ENCODE peak calls at places on chromosome 2, in four cellular contexts. One of them, this sample, is unnamed.

GRCh38 chr2:217944366-217944765 is 58.4 kb downstream of the TNS1 start:
- DNase-seq in epithelial cell of esophagus: no peak
- DNase-seq in HFF-Myc: no peak
- DNase-seq in epithelial cell of proximal tubule: no peak
- DNase-seq in this sample: no peak

GRCh38 chr2:102251042-102251848 is 60.1 kb upstream of the IL1RL1 start:
- DNase-seq in epithelial cell of esophagus: peak; percentile 62
- DNase-seq in HFF-Myc: no peak
- DNase-seq in epithelial cell of proximal tubule: no peak
- DNase-seq in this sample: no peak

GRCh38 chr2:191321861-191322662 is 76.9 kb downstream of the MYO1B start:
- DNase-seq in epithelial cell of esophagus: peak; percentile 66
- DNase-seq in HFF-Myc: no peak
- DNase-seq in epithelial cell of proximal tubule: no peak
- DNase-seq in this sample: no peak

GRCh38 chr2:86068098-86069047 is 37.3 kb downstream of the POLR1A start:
- DNase-seq in epithelial cell of esophagus: no peak
- DNase-seq in HFF-Myc: peak; percentile 46
- DNase-seq in epithelial cell of proximal tubule: no peak
- DNase-seq in this sample: no peak

GRCh38 chr2:63982335-63982734 is 36.9 kb downstream of the VPS54 start:
- DNase-seq in epithelial cell of esophagus: no peak
- DNase-seq in HFF-Myc: no peak
- DNase-seq in epithelial cell of proximal tubule: no peak
- DNase-seq in this sample: no peak

GRCh38 chr2:25103287-25103871 is 61.5 kb downstream of the EFR3B start:
- DNase-seq in epithelial cell of esophagus: peak; percentile 85
- DNase-seq in HFF-Myc: no peak
- DNase-seq in epithelial cell of proximal tubule: no peak
- DNase-seq in this sample: no peak

GRCh38 chr2:112155331-112156151 is 17.4 kb downstream of the FBLN7 start:
- DNase-seq in epithelial cell of esophagus: no peak
- DNase-seq in HFF-Myc: no peak
- DNase-seq in epithelial cell of proximal tubule: no peak
- DNase-seq in this sample: no peak

GRCh38 chr2:120299561-120299960 is 46.4 kb upstream of the INHBB start:
- DNase-seq in epithelial cell of esophagus: no peak
- DNase-seq in HFF-Myc: no peak
- DNase-seq in epithelial cell of proximal tubule: no peak
- DNase-seq in this sample: no peak

GRCh38 chr2:39851691-39852110 is 72.6 kb upstream of the THUMPD2 start:
- DNase-seq in epithelial cell of esophagus: no peak
- DNase-seq in HFF-Myc: peak; percentile 82
- DNase-seq in epithelial cell of proximal tubule: no peak
- DNase-seq in this sample: no peak

GRCh38 chr2:113831156-113831555 is 58.7 kb upstream of the ACTR3 start:
- DNase-seq in epithelial cell of esophagus: peak; percentile 96
- DNase-seq in HFF-Myc: no peak
- DNase-seq in epithelial cell of proximal tubule: no peak
- DNase-seq in this sample: no peak

GRCh38 chr2:241357531-241357930 is 1.4 kb downstream of the FARP2 start:
- DNase-seq in epithelial cell of esophagus: peak; percentile 30
- DNase-seq in HFF-Myc: no peak
- DNase-seq in epithelial cell of proximal tubule: no peak
- DNase-seq in this sample: no peak

GRCh38 chr2:181058378-181059269 is 78.2 kb downstream of the UBE2E3 start:
- DNase-seq in epithelial cell of esophagus: peak; percentile 65
- DNase-seq in HFF-Myc: no peak
- DNase-seq in epithelial cell of proximal tubule: no peak
- DNase-seq in this sample: no peak

GRCh38 chr2:126700073-126700581 is 44.2 kb downstream of the GYPC start:
- DNase-seq in epithelial cell of esophagus: no peak
- DNase-seq in HFF-Myc: no peak
- DNase-seq in epithelial cell of proximal tubule: no peak
- DNase-seq in this sample: no peak

GRCh38 chr2:1550658-1551316 is 137.5 kb downstream of the TPO start:
- DNase-seq in epithelial cell of esophagus: peak; percentile 50
- DNase-seq in HFF-Myc: no peak
- DNase-seq in epithelial cell of proximal tubule: no peak
- DNase-seq in this sample: no peak

GRCh38 chr2:234952270-234953115 is 676 bp downstream of the SH3BP4 start:
- DNase-seq in epithelial cell of esophagus: no peak
- DNase-seq in HFF-Myc: no peak
- DNase-seq in epithelial cell of proximal tubule: no peak
- DNase-seq in this sample: no peak

GRCh38 chr2:37020212-37020886 is 54.0 kb upstream of the STRN start:
- DNase-seq in epithelial cell of esophagus: no peak
- DNase-seq in HFF-Myc: peak; percentile 20
- DNase-seq in epithelial cell of proximal tubule: no peak
- DNase-seq in this sample: no peak

GRCh38 chr2:240140511-240140910 is at the start of gene OTOS:
- DNase-seq in epithelial cell of esophagus: no peak
- DNase-seq in HFF-Myc: no peak
- DNase-seq in epithelial cell of proximal tubule: no peak
- DNase-seq in this sample: no peak

GRCh38 chr2:17539596-17539992 is 902 bp upstream of the VSNL1 start:
- DNase-seq in epithelial cell of esophagus: peak; percentile 85
- DNase-seq in HFF-Myc: no peak
- DNase-seq in epithelial cell of proximal tubule: no peak
- DNase-seq in this sample: no peak

GRCh38 chr2:174158003-174158402 is 90.3 kb downstream of the OLA1 start:
- DNase-seq in epithelial cell of esophagus: peak; percentile 63
- DNase-seq in HFF-Myc: no peak
- DNase-seq in epithelial cell of proximal tubule: no peak
- DNase-seq in this sample: no peak

GRCh38 chr2:61055557-61055956 is 10.1 kb upstream of the SANBR start:
- DNase-seq in epithelial cell of esophagus: no peak
- DNase-seq in HFF-Myc: no peak
- DNase-seq in epithelial cell of proximal tubule: no peak
- DNase-seq in this sample: no peak

GRCh38 chr2:152420923-152421322 is 85.9 kb downstream of the FMNL2 start:
- DNase-seq in epithelial cell of esophagus: no peak
- DNase-seq in HFF-Myc: no peak
- DNase-seq in epithelial cell of proximal tubule: no peak
- DNase-seq in this sample: no peak

GRCh38 chr2:51810197-51810596 is 778.3 kb upstream of the NRXN1 start:
- DNase-seq in epithelial cell of esophagus: no peak
- DNase-seq in HFF-Myc: no peak
- DNase-seq in epithelial cell of proximal tubule: no peak
- DNase-seq in this sample: no peak

GRCh38 chr2:135798762-135799161 is 38.2 kb downstream of the LCT start:
- DNase-seq in epithelial cell of esophagus: peak; percentile 17
- DNase-seq in HFF-Myc: no peak
- DNase-seq in epithelial cell of proximal tubule: no peak
- DNase-seq in this sample: no peak

DNA sequence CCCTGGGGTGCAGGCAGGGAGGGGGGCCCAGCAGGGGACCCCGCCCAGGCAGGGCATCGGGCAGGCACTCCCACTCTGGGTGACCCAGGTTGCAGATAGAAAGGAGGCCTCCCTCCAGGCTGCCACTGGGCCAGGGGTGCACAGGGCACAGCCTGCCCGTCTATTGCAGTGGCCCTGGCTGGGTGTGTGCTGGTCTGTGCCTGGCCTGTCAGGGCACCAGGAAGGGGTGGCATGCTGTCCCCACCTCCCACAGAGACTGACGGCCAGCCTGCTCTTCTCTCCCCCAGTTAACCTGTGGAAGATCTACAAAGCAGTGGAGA is 12.9 kb downstream of the ARID5A start:
- DNase-seq in epithelial cell of esophagus: no peak
- DNase-seq in HFF-Myc: no peak
- DNase-seq in epithelial cell of proximal tubule: no peak
- DNase-seq in this sample: no peak
- H3K4me3 ChIP-seq in epithelial cell of esophagus: no peak overlapping the region
- H3K4me3 ChIP-seq in HFF-Myc: no peak overlapping the region
- H3K4me3 ChIP-seq in epithelial cell of proximal tubule: no peak overlapping the region
- H3K4me3 ChIP-seq in this sample: no peak overlapping the region

DNA sequence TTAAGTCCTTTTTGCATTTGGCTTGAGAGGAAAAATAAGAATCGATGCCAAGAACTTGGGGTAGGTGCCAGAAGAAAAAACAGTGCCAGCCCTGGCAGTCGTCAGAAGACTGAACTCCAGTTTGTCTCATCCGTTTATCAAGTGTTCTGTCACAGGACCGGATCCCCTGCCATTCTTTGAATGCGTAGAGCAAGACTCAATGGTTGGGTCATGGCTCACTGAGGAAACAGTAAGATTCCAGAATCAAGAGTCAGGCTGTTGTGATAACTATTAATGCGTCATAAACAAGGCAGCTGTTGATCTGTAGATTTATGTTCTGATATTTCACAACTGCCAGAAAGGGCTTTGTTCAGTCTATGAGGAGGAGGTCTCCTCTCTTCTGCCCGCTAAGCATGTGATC is 133.1 kb downstream of the GFPT1 start:
- DNase-seq in epithelial cell of esophagus: peak; percentile 95
- DNase-seq in HFF-Myc: peak; percentile 39
- DNase-seq in epithelial cell of proximal tubule: peak; percentile 97
- DNase-seq in this sample: peak; percentile 29
- TF ChIP-seq CTCF in epithelial cell of esophagus: no peak
- TF ChIP-seq CTCF in HFF-Myc: no peak
- TF ChIP-seq CTCF in epithelial cell of proximal tubule: no peak
- TF ChIP-seq CTCF in this sample: no peak

GRCh38 chr2:32772623-32773221 is 144.9 kb downstream of the TTC27 start:
- DNase-seq in epithelial cell of esophagus: peak; percentile 50
- DNase-seq in HFF-Myc: peak; percentile 19
- DNase-seq in epithelial cell of proximal tubule: no peak
- DNase-seq in this sample: peak; percentile 1

GRCh38 chr2:32780961-32781360 is 153.1 kb downstream of the TTC27 start:
- DNase-seq in epithelial cell of esophagus: no peak
- DNase-seq in HFF-Myc: no peak
- DNase-seq in epithelial cell of proximal tubule: no peak
- DNase-seq in this sample: no peak

GRCh38 chr2:32773409-32773808 is 145.6 kb downstream of the TTC27 start:
- DNase-seq in epithelial cell of esophagus: no peak
- DNase-seq in HFF-Myc: no peak
- DNase-seq in epithelial cell of proximal tubule: no peak
- DNase-seq in this sample: no peak

GRCh38 chr2:32775954-32776353 is 148.1 kb downstream of the TTC27 start:
- DNase-seq in epithelial cell of esophagus: no peak
- DNase-seq in HFF-Myc: no peak
- DNase-seq in epithelial cell of proximal tubule: no peak
- DNase-seq in this sample: no peak

GRCh38 chr2:32777714-32778113 is 149.9 kb downstream of the TTC27 start:
- DNase-seq in epithelial cell of esophagus: no peak
- DNase-seq in HFF-Myc: no peak
- DNase-seq in epithelial cell of proximal tubule: no peak
- DNase-seq in this sample: no peak
- H3K4me3 ChIP-seq in epithelial cell of esophagus: no peak overlapping the region
- H3K4me3 ChIP-seq in HFF-Myc: no peak overlapping the region
- H3K4me3 ChIP-seq in epithelial cell of proximal tubule: no peak overlapping the region
- H3K4me3 ChIP-seq in this sample: no peak overlapping the region

GRCh38 chr2:42924436-42924897 is 132.1 kb upstream of the HAAO start:
- DNase-seq in epithelial cell of esophagus: no peak
- DNase-seq in HFF-Myc: no peak
- DNase-seq in epithelial cell of proximal tubule: peak; percentile 70
- DNase-seq in this sample: no peak

GRCh38 chr2:42922790-42923631 is 130.6 kb upstream of the HAAO start:
- DNase-seq in epithelial cell of esophagus: peak; percentile 71
- DNase-seq in HFF-Myc: no peak
- DNase-seq in epithelial cell of proximal tubule: no peak
- DNase-seq in this sample: no peak

GRCh38 chr2:42922293-42922692 is 129.9 kb upstream of the HAAO start:
- DNase-seq in epithelial cell of esophagus: no peak
- DNase-seq in HFF-Myc: no peak
- DNase-seq in epithelial cell of proximal tubule: no peak
- DNase-seq in this sample: no peak

GRCh38 chr2:42925742-42926437 is 133.5 kb upstream of the HAAO start:
- DNase-seq in epithelial cell of esophagus: no peak
- DNase-seq in HFF-Myc: no peak
- DNase-seq in epithelial cell of proximal tubule: no peak
- DNase-seq in this sample: no peak

GRCh38 chr2:42923632-42924425 is 131.4 kb upstream of the HAAO start:
- DNase-seq in epithelial cell of esophagus: peak; percentile 60
- DNase-seq in HFF-Myc: no peak
- DNase-seq in epithelial cell of proximal tubule: no peak
- DNase-seq in this sample: no peak
- TF ChIP-seq CTCF in epithelial cell of esophagus: no peak
- TF ChIP-seq CTCF in HFF-Myc: no peak
- TF ChIP-seq CTCF in epithelial cell of proximal tubule: peak; percentile 15
- TF ChIP-seq CTCF in this sample: peak; percentile 11

DNA sequence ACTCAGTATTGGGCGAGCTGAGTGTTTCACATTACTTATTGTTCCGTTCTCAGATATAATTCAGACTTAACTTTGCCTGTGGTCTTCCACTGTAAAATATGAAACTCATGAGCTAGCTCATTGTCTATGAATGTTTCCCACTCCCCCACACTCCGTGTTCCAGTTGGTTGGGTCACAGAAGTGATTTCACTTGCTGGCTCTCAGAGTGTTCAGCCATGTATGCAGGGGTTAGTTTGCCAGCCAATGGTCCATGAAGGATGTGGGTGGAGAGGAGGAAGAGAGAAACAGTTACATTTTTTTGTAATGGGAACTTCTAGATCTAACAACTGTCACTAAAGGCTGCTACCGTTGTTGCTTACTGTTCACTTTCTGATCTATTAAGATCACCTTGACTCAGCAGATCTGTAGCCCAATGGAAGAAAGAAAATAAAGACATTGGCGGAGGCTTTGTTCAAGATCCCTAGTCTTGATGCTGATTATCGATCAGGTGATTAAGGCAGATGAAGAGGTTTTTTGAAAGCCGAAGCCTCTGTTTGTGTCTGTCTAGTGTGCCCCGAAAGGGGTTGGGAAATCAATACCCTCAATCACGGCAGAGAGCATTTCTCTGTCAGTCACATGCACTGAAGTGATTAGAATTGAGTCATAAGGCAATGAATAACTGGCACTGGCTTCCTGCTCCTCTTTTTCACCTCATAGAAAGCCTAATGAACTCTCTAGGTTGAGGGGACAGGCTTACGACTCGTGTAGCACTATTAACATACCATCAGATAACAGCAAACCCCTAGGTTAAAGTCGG is 279.7 kb upstream of the FIGN start:
- DNase-seq in epithelial cell of esophagus: no peak
- DNase-seq in HFF-Myc: no peak
- DNase-seq in epithelial cell of proximal tubule: peak; percentile 97
- DNase-seq in this sample: peak; percentile 98
- H3K4me3 ChIP-seq in epithelial cell of esophagus: no peak overlapping the region
- H3K4me3 ChIP-seq in HFF-Myc: no peak overlapping the region
- H3K4me3 ChIP-seq in epithelial cell of proximal tubule: peak overlapping the region; percentile 45
- H3K4me3 ChIP-seq in this sample: peak overlapping the region; percentile 5

This sample was measured in kidney epithelial cell.